ENCODE peak calls at places on chromosomes 13 and 19, in five cellular contexts. S is left ventricle myocardium inferior, M is ovary, D is thoracic aorta, X is thyroid gland. O is an unnamed sample. For H3K27me3, the result is how much of the 10 kb centered on the place peaks cover.

GRCh38 chr13:51221674-51222509 is at the start of gene FAM124A:
- DNase-seq in S (peak), M (peak), D (no peak), X (peak), O (peak)

GRCh38 chr19:7673995-7674667 is 2.8 kb upstream of the MCEMP1 start:
- DNase-seq in S (peak), M (no peak), D (no peak), X (peak), O (peak)

GRCh38 chr19:5580116-5580515 is 12.4 kb upstream of the TINCR start:
- DNase-seq in S (no peak), M (no peak), D (no peak), X (peak), O (no peak)

GRCh38 chr13:72180253-72180952 is 313.4 kb upstream of the DACH1 start:
- DNase-seq in S (no peak), M (no peak), D (no peak), X (no peak), O (no peak)

GRCh38 chr13:60370343-60370742 is 26.7 kb upstream of the TDRD3 start:
- DNase-seq in S (no peak), M (no peak), D (no peak), X (no peak), O (no peak)

GRCh38 chr13:24131749-24132148 is 28.8 kb upstream of the SPATA13 start:
- DNase-seq in S (no peak), M (no peak), D (no peak), X (no peak), O (no peak)

GRCh38 chr13:42492372-42492920 is 81.5 kb upstream of the TNFSF11 start:
- DNase-seq in S (no peak), M (no peak), D (no peak), X (no peak), O (no peak)

GRCh38 chr13:60012503-60012902 is 151.2 kb downstream of the DIAPH3 start:
- DNase-seq in S (no peak), M (no peak), D (no peak), X (peak), O (no peak)

GRCh38 chr19:18483119-18483518 is 38.8 kb downstream of the ELL start:
- DNase-seq in S (no peak), M (no peak), D (no peak), X (no peak), O (no peak)

GRCh38 chr19:40809358-40810086 is 10.5 kb downstream of the EGLN2 start:
- DNase-seq in S (no peak), M (peak), D (no peak), X (no peak), O (no peak)

GRCh38 chr13:61156753-61157152 is 258.9 kb downstream of the PCDH20 start:
- DNase-seq in S (no peak), M (no peak), D (no peak), X (no peak), O (no peak)

GRCh38 chr19:5470264-5470671 is 15.1 kb downstream of the ZNRF4 start:
- DNase-seq in S (no peak), M (no peak), D (no peak), X (no peak), O (no peak)

GRCh38 chr13:78254113-78254512 is 335.5 kb upstream of the EDNRB start:
- DNase-seq in S (no peak), M (no peak), D (no peak), X (no peak), O (no peak)

GRCh38 chr13:65063753-65064152 is 2166.4 kb downstream of the PCDH9 start:
- DNase-seq in S (no peak), M (no peak), D (no peak), X (no peak), O (no peak)

GRCh38 chr13:37475966-37476365 is 122.6 kb downstream of the POSTN start:
- DNase-seq in S (no peak), M (no peak), D (no peak), X (no peak), O (no peak)

GRCh38 chr19:41821003-41821735 is 23.3 kb downstream of the LYPD4 start:
- DNase-seq in S (no peak), M (no peak), D (no peak), X (peak), O (no peak)

GRCh38 chr13:41505209-41505835 is 48.0 kb downstream of the RGCC start:
- DNase-seq in S (no peak), M (no peak), D (no peak), X (no peak), O (no peak)

GRCh38 chr13:20340759-20341161 is 108.6 kb upstream of the GJB6 start:
- DNase-seq in S (no peak), M (no peak), D (no peak), X (no peak), O (no peak)

GRCh38 chr19:38043649-38044144 is 136.7 kb downstream of the SIPA1L3 start:
- DNase-seq in S (no peak), M (no peak), D (no peak), X (no peak), O (no peak)

GRCh38 chr19:18789883-18790565 is 1.1 kb downstream of the COMP start:
- DNase-seq in S (no peak), M (no peak), D (no peak), X (peak), O (no peak)

GRCh38 chr19:28399187-28399586 is 813.8 kb downstream of the UQCRFS1 start:
- DNase-seq in S (no peak), M (no peak), D (no peak), X (no peak), O (no peak)

GRCh38 chr13:45786293-45786920 is 65.1 kb downstream of the SIAH3 start:
- DNase-seq in S (no peak), M (no peak), D (no peak), X (peak), O (no peak)

GRCh38 chr19:6723108-6723618 is 2.7 kb upstream of the C3 start:
- DNase-seq in S (peak), M (peak), D (no peak), X (peak), O (no peak)

DNA sequence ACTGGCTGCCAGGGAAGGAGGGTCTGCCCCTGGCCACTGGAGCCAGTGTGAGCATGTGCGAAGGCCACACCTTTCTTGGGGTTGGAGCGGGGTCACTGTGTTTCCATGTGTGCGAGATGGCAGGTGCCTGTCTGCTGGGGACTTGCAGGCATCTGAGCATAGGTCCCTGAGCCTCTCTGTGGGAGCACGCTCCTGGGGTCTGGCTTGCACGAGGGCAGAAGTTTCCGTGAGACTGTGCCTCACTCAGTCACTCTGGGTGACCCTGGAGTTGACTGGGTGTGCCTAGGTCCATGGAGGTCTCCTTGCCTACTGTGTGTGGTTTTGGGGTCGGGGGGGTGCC is 31.3 kb downstream of the PAK4 start:
- DNase-seq in S (no peak), M (no peak), D (no peak), X (no peak), O (no peak)
- TF ChIP-seq CTCF in S (no peak), M (no peak), D (no peak), X (no peak), O (no peak)

DNA sequence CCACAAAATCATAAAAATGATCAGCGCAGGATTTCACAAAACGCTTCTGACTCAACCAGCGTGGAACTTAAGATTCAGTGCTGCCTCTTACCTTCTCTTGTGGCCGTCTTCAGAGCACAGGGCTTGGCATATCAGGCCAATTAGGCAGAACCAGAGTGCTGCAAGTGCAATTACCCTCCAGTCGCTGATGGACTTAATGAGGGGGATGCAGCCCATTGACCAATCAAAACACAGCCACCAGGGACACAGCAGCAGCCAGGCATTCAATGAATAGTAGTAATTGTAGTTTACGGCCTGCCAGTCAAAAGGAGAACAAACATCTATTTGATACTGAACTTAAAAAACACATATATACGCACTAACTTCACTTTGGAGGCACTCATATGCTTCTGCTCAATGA is 38.2 kb downstream of the TMTC4 start:
- DNase-seq in S (no peak), M (no peak), D (no peak), X (no peak), O (no peak)
- H3K27ac ChIP-seq in S (no peak), M (no peak), D (no peak), X (no peak), O (no peak)

DNA sequence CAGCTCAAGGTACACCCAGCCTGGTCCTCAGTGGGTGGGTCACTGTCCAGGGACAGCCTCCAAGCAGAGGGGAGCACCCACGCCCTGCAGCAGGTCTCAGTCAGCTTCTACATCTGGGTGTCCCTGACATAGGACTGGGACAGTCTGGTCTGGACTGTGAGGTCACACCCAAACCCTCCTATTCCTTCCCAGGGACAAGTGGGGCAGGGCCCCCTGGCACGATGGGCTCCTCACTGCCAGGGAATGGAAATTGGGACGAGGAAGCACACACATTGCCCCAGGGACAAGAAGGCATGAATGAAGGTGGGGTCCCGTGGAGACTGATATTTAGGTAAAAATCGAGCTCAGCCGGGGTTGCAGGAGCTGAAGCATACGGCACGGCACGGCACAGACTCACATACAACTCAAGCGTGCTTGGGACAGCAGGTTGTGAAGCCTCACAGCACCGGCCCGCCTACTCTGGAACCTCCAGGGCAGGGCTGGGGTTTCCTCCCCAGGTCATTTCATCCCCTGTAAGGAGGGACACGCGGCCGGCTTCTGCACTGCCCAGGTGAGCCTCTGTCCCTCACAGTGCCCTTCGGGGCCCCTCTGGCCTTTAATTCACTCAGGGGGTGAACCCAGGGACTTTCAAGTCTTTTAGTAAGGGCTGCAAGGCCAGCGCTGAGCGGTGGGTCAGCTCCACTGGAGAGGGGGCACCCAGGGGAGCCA is 3.5 kb downstream of the PNMA8B start:
- DNase-seq in S (no peak), M (no peak), D (no peak), X (no peak), O (no peak)
- H3K27me3 ChIP-seq in S (half or more), M (under half), D (under half), X (under half), O (under half)

DNA sequence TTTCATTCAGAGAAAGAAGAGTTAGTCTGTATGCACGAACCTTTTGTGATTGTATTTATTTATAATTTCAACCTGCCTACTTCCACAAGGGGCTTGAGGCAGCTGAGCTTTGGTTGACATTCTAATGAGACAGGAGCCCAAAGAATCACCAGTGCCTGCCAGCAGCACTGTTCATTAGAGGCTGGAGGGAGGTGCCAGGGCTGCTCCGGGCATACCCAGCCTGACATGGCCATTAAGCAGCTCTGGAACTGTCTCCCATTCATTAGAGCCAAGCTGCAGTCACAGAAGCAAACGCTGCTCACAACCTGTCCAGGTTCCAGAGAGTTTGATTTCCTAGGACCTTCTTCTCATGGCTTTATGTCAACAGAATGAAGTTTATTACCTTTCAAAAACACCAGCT is 425.4 kb downstream of the RFC3 start:
- DNase-seq in S (peak), M (no peak), D (no peak), X (no peak), O (peak)
- TF ChIP-seq CTCF in S (no peak), M (no peak), D (no peak), X (no peak), O (no peak)

DNA sequence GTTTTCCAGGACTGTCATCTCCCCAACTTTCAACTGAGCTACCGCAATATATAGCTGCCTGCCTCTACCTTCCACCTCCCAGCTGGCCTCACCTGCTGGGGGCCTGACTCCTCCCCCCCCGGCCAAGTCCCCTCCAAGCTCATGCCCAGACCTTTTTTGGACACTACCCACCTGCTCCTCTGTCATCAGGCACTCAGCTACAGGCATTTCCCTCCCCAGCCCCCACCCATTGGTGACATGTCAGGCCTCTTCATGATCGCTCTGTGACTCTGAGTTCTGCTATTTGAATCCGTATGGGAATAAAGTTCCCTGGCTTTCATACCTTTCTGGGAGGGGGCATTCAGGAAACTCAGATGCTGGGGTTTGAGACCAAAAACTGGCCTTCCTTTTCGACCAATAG is 1.8 kb downstream of the PRKACA start:
- DNase-seq in S (no peak), M (no peak), D (no peak), X (no peak), O (no peak)
- H3K27ac ChIP-seq in S (peak), M (peak), D (peak), X (peak), O (peak)

DNA sequence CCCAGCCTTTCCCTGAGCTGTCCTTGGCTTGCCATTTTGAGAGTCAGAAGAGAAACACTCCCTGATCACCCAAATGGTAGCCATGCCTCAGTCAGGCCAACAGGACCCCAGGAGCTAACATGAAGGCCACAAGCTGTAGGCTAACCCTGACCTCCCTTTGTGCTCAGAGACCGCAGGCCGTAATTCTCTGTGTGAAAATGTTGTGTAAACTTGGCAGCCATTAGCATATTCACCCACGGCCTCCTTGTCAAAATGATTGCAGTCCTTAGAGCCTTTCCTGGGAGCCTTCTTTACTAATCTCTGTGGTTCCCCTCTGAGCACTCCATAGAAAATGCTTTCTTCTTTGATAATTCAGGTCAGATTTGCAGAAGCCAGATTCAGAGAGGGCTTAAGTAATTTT is 418.9 kb downstream of the COG6 start:
- DNase-seq in S (no peak), M (peak), D (no peak), X (no peak), O (no peak)
- H3K27me3 ChIP-seq in S (under half), M (under half), D (under half), X (under half), O (under half)

GRCh38 chr19:34985249-34986022 is 14.7 kb upstream of the GRAMD1A start:
- DNase-seq in S (peak), M (no peak), D (no peak), X (peak), O (peak)
- TF ChIP-seq CTCF in S (no peak), M (no peak), D (no peak), X (no peak), O (no peak)

GRCh38 chr19:48480151-48480475 is 10.9 kb downstream of the CYTH2 start:
- DNase-seq in S (peak), M (peak), D (no peak), X (peak), O (peak)
- H3K27ac ChIP-seq in S (peak), M (peak), D (peak), X (peak), O (peak)

DNA sequence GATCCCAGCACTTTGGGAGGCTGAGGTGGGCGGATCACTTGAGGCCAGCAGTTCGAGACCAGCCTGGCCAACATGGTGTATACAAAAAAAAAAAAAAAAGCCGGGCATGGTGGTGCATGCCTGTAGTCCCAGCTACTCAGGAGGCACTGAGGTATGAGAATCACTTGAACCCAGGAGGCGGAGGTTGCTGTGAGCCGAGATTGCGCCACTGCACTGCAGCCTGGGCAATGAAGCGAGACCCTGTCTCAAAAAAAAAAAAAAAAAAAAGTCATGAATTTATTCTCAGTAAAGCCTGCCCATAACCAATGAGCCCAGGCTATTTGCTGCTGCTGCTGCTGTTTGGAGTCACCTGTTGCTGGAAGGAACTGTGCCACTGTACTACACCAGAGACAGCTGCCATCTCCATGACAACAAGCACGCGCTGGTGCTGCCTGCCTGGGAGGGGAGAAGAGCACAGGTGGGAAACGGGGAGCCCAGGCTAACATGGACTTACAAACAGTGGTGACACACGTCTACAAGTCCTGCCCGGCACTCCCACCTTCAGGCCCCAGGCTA is 11.3 kb downstream of the ZFR2 start:
- DNase-seq in S (no peak), M (no peak), D (no peak), X (no peak), O (no peak)
- H3K27me3 ChIP-seq in S (under half), M (under half), D (under half), X (under half), O (under half)

O was measured in heart right ventricle.